ENCODE peak calls at places on chromosomes 4 and X, in nine cellular contexts. One of them, this sample, is unnamed.

GRCh38 chrX:43750248-43750676 is 94.2 kb downstream of the MAOA start:
- DNase-seq in body of pancreas: peak
- DNase-seq in uterus: peak
- DNase-seq in A549: peak
- DNase-seq in adrenal gland: peak
- DNase-seq in prostate gland: peak
- DNase-seq in sigmoid colon: peak
- DNase-seq in thyroid gland: peak
- DNase-seq in HCT116: peak
- DNase-seq in this sample: peak

GRCh38 chr4:87498446-87498900 is 30.7 kb downstream of the SPARCL1 start:
- DNase-seq in HCT116: no peak
- DNase-seq in adrenal gland: no peak
- DNase-seq in body of pancreas: no peak
- DNase-seq in prostate gland: no peak
- DNase-seq in sigmoid colon: no peak
- DNase-seq in thyroid gland: no peak
- DNase-seq in A549: no peak
- DNase-seq in uterus: no peak
- DNase-seq in this sample: no peak

GRCh38 chr4:122992111-122992510 is 69.7 kb upstream of the NUDT6 start:
- DNase-seq in prostate gland: no peak
- DNase-seq in body of pancreas: no peak
- DNase-seq in HCT116: no peak
- DNase-seq in adrenal gland: no peak
- DNase-seq in sigmoid colon: no peak
- DNase-seq in uterus: no peak
- DNase-seq in A549: no peak
- DNase-seq in thyroid gland: no peak
- DNase-seq in this sample: no peak

GRCh38 chr4:52588097-52588496 is 71.0 kb downstream of the USP46 start:
- DNase-seq in uterus: peak
- DNase-seq in thyroid gland: peak
- DNase-seq in prostate gland: no peak
- DNase-seq in HCT116: peak
- DNase-seq in sigmoid colon: no peak
- DNase-seq in adrenal gland: peak
- DNase-seq in body of pancreas: peak
- DNase-seq in A549: no peak
- DNase-seq in this sample: no peak

GRCh38 chrX:134026732-134027311 is 41.4 kb upstream of the GPC3 start:
- DNase-seq in adrenal gland: peak
- DNase-seq in body of pancreas: peak
- DNase-seq in A549: peak
- DNase-seq in sigmoid colon: peak
- DNase-seq in HCT116: peak
- DNase-seq in thyroid gland: peak
- DNase-seq in uterus: peak
- DNase-seq in prostate gland: peak
- DNase-seq in this sample: peak

GRCh38 chrX:140526138-140526537 is 21.3 kb upstream of the SOX3 start:
- DNase-seq in body of pancreas: no peak
- DNase-seq in A549: no peak
- DNase-seq in adrenal gland: no peak
- DNase-seq in prostate gland: no peak
- DNase-seq in sigmoid colon: no peak
- DNase-seq in uterus: no peak
- DNase-seq in HCT116: no peak
- DNase-seq in thyroid gland: no peak
- DNase-seq in this sample: no peak

GRCh38 chr4:170497105-170497504 is 407.3 kb upstream of the AADAT start:
- DNase-seq in HCT116: no peak
- DNase-seq in A549: no peak
- DNase-seq in sigmoid colon: no peak
- DNase-seq in prostate gland: no peak
- DNase-seq in adrenal gland: no peak
- DNase-seq in body of pancreas: peak
- DNase-seq in uterus: no peak
- DNase-seq in thyroid gland: no peak
- DNase-seq in this sample: no peak

GRCh38 chrX:10582945-10583344 is 37.4 kb downstream of the MID1 start:
- DNase-seq in thyroid gland: no peak
- DNase-seq in uterus: no peak
- DNase-seq in HCT116: no peak
- DNase-seq in A549: no peak
- DNase-seq in adrenal gland: no peak
- DNase-seq in sigmoid colon: no peak
- DNase-seq in body of pancreas: no peak
- DNase-seq in prostate gland: no peak
- DNase-seq in this sample: no peak

GRCh38 chr4:3809451-3810110 is 43.4 kb downstream of the ADRA2C start:
- DNase-seq in uterus: no peak
- DNase-seq in sigmoid colon: no peak
- DNase-seq in HCT116: no peak
- DNase-seq in A549: no peak
- DNase-seq in prostate gland: no peak
- DNase-seq in thyroid gland: no peak
- DNase-seq in body of pancreas: no peak
- DNase-seq in adrenal gland: no peak
- DNase-seq in this sample: no peak

DNA sequence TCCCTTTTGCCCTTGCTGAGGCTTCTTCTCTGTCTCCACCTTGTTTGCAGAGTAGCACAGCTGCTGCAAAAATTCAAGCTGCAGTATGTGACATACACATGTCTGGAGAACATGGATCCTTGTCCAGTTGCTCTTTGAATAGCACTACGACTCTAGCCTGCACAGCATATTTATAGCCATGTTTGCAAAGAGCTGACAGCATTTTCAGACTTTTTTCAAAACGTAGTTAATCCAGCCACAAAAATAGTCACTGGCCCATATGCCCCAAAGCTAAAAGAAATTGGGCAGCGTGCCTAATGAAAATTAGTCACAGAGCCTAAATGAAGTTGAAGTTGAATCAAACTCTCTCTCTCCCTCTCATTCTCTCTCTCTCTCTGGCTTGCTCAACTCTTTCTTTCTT is 17.5 kb downstream of the SLC16A2 start:
- DNase-seq in HCT116: no peak
- DNase-seq in adrenal gland: no peak
- DNase-seq in A549: no peak
- DNase-seq in sigmoid colon: no peak
- DNase-seq in prostate gland: no peak
- DNase-seq in uterus: no peak
- DNase-seq in thyroid gland: no peak
- DNase-seq in body of pancreas: no peak
- DNase-seq in this sample: no peak
- TF ChIP-seq POLR2A in HCT116: no peak
- TF ChIP-seq POLR2A in adrenal gland: no peak
- TF ChIP-seq POLR2A in A549: no peak
- TF ChIP-seq POLR2A in sigmoid colon: no peak
- TF ChIP-seq POLR2A in prostate gland: no peak
- TF ChIP-seq POLR2A in uterus: no peak
- TF ChIP-seq POLR2A in thyroid gland: no peak
- TF ChIP-seq POLR2A in body of pancreas: no peak
- TF ChIP-seq POLR2A in this sample: no peak

DNA sequence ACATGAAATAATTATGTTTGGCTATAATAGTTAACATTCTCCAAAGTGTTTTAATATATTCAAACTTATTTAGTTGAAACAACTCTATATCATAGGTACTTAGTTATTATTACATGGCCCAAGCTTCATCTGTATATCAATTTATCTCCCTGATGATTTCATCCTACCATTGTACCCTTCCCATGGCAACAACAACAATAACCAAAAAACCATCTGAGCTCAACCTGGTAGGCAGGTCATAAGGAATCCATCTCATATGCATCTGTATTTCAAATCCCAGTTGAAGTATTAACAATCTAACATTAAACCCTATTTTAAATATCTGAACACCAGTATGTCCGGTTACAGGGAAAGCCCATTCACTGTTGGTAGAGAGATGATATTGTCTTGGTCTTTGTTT is 33.1 kb upstream of the SLC7A11 start:
- DNase-seq in thyroid gland: no peak
- DNase-seq in body of pancreas: no peak
- DNase-seq in adrenal gland: no peak
- DNase-seq in A549: no peak
- DNase-seq in prostate gland: no peak
- DNase-seq in HCT116: no peak
- DNase-seq in sigmoid colon: no peak
- DNase-seq in uterus: no peak
- DNase-seq in this sample: no peak
- H3K27ac ChIP-seq in thyroid gland: no peak
- H3K27ac ChIP-seq in body of pancreas: no peak
- H3K27ac ChIP-seq in adrenal gland: no peak
- H3K27ac ChIP-seq in A549: peak
- H3K27ac ChIP-seq in prostate gland: no peak
- H3K27ac ChIP-seq in HCT116: no peak
- H3K27ac ChIP-seq in sigmoid colon: no peak
- H3K27ac ChIP-seq in uterus: no peak
- H3K27ac ChIP-seq in this sample: no peak

DNA sequence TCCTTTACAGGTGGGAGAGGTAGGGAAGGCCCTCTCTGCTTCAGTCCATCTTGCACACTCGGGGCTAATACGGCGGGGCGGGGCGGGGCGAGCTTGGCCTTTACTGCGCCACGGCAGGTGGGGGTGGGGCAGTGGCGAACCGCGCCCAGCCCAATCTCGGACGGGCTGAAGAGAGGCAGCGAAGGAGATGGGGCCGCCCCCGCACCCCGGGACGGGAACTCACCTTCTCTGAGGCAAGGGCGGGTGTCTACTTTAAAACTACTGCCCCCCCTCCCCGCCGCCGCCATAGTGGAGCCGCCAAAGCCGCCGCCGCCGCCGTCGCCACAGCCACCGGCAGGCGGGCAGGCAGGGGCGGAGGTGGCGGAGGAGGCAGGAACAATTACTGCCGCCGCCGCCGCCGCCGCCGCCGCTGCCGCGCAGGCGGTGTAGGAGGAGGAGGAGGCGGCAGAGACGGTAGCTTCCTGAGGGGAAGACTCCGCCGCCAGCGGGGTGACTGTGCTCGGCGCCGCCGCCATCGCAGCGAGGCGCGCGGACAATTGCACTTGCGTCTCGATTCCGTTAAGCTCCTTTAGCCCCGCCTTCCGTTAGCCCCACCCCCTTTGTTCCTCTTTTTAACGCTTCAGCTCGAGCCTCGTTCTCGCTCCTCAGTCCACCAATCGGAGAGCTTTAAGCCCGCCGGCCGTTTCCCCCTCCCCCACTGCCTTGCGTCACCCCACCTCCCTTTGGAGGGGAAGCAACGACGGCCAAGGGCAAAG is at the start of gene ZMAT1:
- DNase-seq in body of pancreas: peak
- DNase-seq in HCT116: peak
- DNase-seq in sigmoid colon: peak
- DNase-seq in A549: peak
- DNase-seq in adrenal gland: peak
- DNase-seq in prostate gland: peak
- DNase-seq in thyroid gland: peak
- DNase-seq in uterus: peak
- DNase-seq in this sample: peak
- TF ChIP-seq POLR2A in body of pancreas: peak
- TF ChIP-seq POLR2A in HCT116: no peak
- TF ChIP-seq POLR2A in sigmoid colon: peak
- TF ChIP-seq POLR2A in A549: peak
- TF ChIP-seq POLR2A in adrenal gland: peak
- TF ChIP-seq POLR2A in prostate gland: peak
- TF ChIP-seq POLR2A in thyroid gland: peak
- TF ChIP-seq POLR2A in uterus: peak
- TF ChIP-seq POLR2A in this sample: no peak

DNA sequence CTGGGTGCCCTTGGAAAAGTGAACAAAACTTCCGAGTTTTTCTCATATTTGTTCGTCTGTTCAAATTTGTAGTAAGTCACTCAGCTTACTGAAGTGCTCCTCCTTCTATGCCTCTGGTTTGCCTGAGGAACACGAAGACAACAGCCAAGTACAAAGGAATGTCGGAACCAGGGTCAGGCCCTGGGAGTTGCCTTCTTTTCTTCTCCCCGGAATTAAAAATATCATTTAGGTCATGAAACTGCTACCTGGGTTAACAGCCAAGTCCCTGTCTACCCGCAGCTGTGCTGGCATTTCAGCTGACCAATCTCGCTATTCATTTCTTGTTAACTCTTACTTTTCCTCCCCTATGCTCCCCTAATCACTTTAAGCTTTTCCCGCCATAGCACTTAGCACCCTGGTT is 137.6 kb upstream of the TEX13D start:
- DNase-seq in sigmoid colon: no peak
- DNase-seq in HCT116: no peak
- DNase-seq in body of pancreas: no peak
- DNase-seq in thyroid gland: no peak
- DNase-seq in adrenal gland: no peak
- DNase-seq in uterus: no peak
- DNase-seq in prostate gland: no peak
- DNase-seq in A549: no peak
- DNase-seq in this sample: no peak
- H3K27ac ChIP-seq in sigmoid colon: peak
- H3K27ac ChIP-seq in HCT116: no peak
- H3K27ac ChIP-seq in body of pancreas: no peak
- H3K27ac ChIP-seq in thyroid gland: no peak
- H3K27ac ChIP-seq in adrenal gland: no peak
- H3K27ac ChIP-seq in uterus: no peak
- H3K27ac ChIP-seq in prostate gland: no peak
- H3K27ac ChIP-seq in A549: no peak
- H3K27ac ChIP-seq in this sample: no peak

DNA sequence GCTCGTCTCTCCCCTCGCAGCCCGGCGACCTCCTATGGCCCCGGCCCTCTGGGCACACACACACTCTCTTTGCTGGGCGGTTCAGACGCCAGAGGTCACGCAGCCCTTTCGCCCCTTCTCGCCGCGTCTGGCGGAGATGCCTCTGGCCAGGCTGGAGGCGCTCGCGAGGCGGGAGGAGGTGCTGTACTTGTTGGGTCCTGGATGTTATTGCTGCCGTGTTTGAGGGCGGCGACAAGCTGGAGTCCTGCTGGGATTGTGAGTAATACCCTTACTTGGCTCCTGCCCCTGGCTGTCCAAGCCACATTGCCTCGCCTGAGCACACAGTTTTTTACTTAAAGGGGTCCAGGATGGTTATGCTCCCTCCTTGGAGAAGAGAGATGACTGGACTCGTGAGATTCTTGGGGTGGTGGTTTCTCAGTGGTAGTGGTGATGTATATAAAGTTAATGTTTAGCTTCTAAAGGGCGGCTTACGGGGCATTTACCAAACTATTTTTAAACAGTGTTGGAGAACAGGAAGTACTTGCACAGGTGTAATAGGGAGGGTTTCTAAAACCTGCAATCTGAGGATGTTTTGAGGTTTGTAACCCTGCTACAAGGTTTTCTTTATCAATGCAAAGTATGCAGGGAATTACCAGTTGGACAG is 572 bp downstream of the USP53 start:
- DNase-seq in adrenal gland: peak
- DNase-seq in body of pancreas: peak
- DNase-seq in A549: peak
- DNase-seq in prostate gland: peak
- DNase-seq in HCT116: peak
- DNase-seq in sigmoid colon: peak
- DNase-seq in uterus: peak
- DNase-seq in thyroid gland: peak
- DNase-seq in this sample: peak
- TF ChIP-seq POLR2A in adrenal gland: no peak
- TF ChIP-seq POLR2A in body of pancreas: peak
- TF ChIP-seq POLR2A in A549: no peak
- TF ChIP-seq POLR2A in prostate gland: peak
- TF ChIP-seq POLR2A in HCT116: no peak
- TF ChIP-seq POLR2A in sigmoid colon: no peak
- TF ChIP-seq POLR2A in uterus: peak
- TF ChIP-seq POLR2A in thyroid gland: no peak
- TF ChIP-seq POLR2A in this sample: no peak

GRCh38 chr4:118983293-118983692 is 94.6 kb downstream of the SYNPO2 start:
- DNase-seq in body of pancreas: no peak
- DNase-seq in thyroid gland: no peak
- DNase-seq in prostate gland: no peak
- DNase-seq in uterus: no peak
- DNase-seq in sigmoid colon: no peak
- DNase-seq in A549: no peak
- DNase-seq in adrenal gland: no peak
- DNase-seq in HCT116: no peak
- DNase-seq in this sample: no peak
- H3K27ac ChIP-seq in body of pancreas: no peak
- H3K27ac ChIP-seq in thyroid gland: peak
- H3K27ac ChIP-seq in prostate gland: no peak
- H3K27ac ChIP-seq in uterus: peak
- H3K27ac ChIP-seq in sigmoid colon: peak
- H3K27ac ChIP-seq in A549: no peak
- H3K27ac ChIP-seq in adrenal gland: no peak
- H3K27ac ChIP-seq in HCT116: no peak
- H3K27ac ChIP-seq in this sample: peak